ENCODE peak calls at places on chromosomes 3 and 15, in eight cellular contexts. One of them, this sample, is unnamed.

GRCh38 chr3:87088984-87089841 is 98.3 kb upstream of the VGLL3 start:
- DNase-seq in sigmoid colon: peak; percentile 89
- DNase-seq in neural progenitor cell: peak; percentile 31
- DNase-seq in A549: peak; percentile 87
- DNase-seq in BE2C: peak; percentile 7
- DNase-seq in Peyer's patch: peak; percentile 55
- DNase-seq in mammary epithelial cell: peak; percentile 56
- DNase-seq in thoracic aorta: peak; percentile 26
- DNase-seq in this sample: peak; percentile 63

GRCh38 chr3:66452247-66453040 is 48.4 kb downstream of the LRIG1 start:
- DNase-seq in thoracic aorta: no peak
- DNase-seq in Peyer's patch: no peak
- DNase-seq in sigmoid colon: no peak
- DNase-seq in BE2C: no peak
- DNase-seq in neural progenitor cell: no peak
- DNase-seq in A549: no peak
- DNase-seq in mammary epithelial cell: no peak
- DNase-seq in this sample: no peak

GRCh38 chr3:159786489-159787181 is 202.0 kb upstream of the IL12A start:
- DNase-seq in Peyer's patch: no peak
- DNase-seq in sigmoid colon: no peak
- DNase-seq in thoracic aorta: no peak
- DNase-seq in neural progenitor cell: no peak
- DNase-seq in mammary epithelial cell: no peak
- DNase-seq in BE2C: no peak
- DNase-seq in A549: peak; percentile 57
- DNase-seq in this sample: no peak

GRCh38 chr3:85303156-85303555 is 344.4 kb downstream of the CADM2 start:
- DNase-seq in mammary epithelial cell: no peak
- DNase-seq in sigmoid colon: no peak
- DNase-seq in BE2C: no peak
- DNase-seq in neural progenitor cell: no peak
- DNase-seq in Peyer's patch: no peak
- DNase-seq in A549: no peak
- DNase-seq in thoracic aorta: no peak
- DNase-seq in this sample: no peak

GRCh38 chr15:80059786-80060489 is 462 bp downstream of the ZFAND6 start:
- DNase-seq in BE2C: no peak
- DNase-seq in A549: peak; percentile 62
- DNase-seq in mammary epithelial cell: peak; percentile 52
- DNase-seq in thoracic aorta: peak; percentile 5
- DNase-seq in sigmoid colon: peak; percentile 68
- DNase-seq in neural progenitor cell: peak; percentile 90
- DNase-seq in Peyer's patch: no peak
- DNase-seq in this sample: peak; percentile 48

GRCh38 chr15:43465105-43465504 is 27.9 kb downstream of the TP53BP1 start:
- DNase-seq in Peyer's patch: no peak
- DNase-seq in sigmoid colon: no peak
- DNase-seq in thoracic aorta: no peak
- DNase-seq in neural progenitor cell: no peak
- DNase-seq in A549: no peak
- DNase-seq in BE2C: no peak
- DNase-seq in mammary epithelial cell: peak; percentile 80
- DNase-seq in this sample: no peak

GRCh38 chr15:99614749-99615288 is 49.0 kb downstream of the MEF2A start:
- DNase-seq in BE2C: no peak
- DNase-seq in A549: no peak
- DNase-seq in Peyer's patch: no peak
- DNase-seq in neural progenitor cell: no peak
- DNase-seq in mammary epithelial cell: no peak
- DNase-seq in sigmoid colon: no peak
- DNase-seq in thoracic aorta: no peak
- DNase-seq in this sample: no peak

GRCh38 chr15:89195836-89196235 is 25.5 kb downstream of the RLBP1 start:
- DNase-seq in neural progenitor cell: no peak
- DNase-seq in Peyer's patch: no peak
- DNase-seq in thoracic aorta: no peak
- DNase-seq in BE2C: no peak
- DNase-seq in mammary epithelial cell: no peak
- DNase-seq in A549: no peak
- DNase-seq in sigmoid colon: no peak
- DNase-seq in this sample: no peak

GRCh38 chr3:60149501-60149900 is 1099.7 kb upstream of the CFAP20DC start:
- DNase-seq in sigmoid colon: no peak
- DNase-seq in Peyer's patch: no peak
- DNase-seq in A549: no peak
- DNase-seq in mammary epithelial cell: no peak
- DNase-seq in thoracic aorta: no peak
- DNase-seq in BE2C: no peak
- DNase-seq in neural progenitor cell: no peak
- DNase-seq in this sample: no peak

GRCh38 chr15:81410318-81410753 is 36.3 kb upstream of the TMC3 start:
- DNase-seq in mammary epithelial cell: peak; percentile 68
- DNase-seq in neural progenitor cell: peak; percentile 84
- DNase-seq in thoracic aorta: peak; percentile 9
- DNase-seq in BE2C: peak; percentile 24
- DNase-seq in A549: peak; percentile 73
- DNase-seq in Peyer's patch: peak; percentile 46
- DNase-seq in sigmoid colon: peak; percentile 77
- DNase-seq in this sample: peak; percentile 41

GRCh38 chr15:58556541-58556940 is 124.8 kb downstream of the LIPC start:
- DNase-seq in thoracic aorta: no peak
- DNase-seq in neural progenitor cell: no peak
- DNase-seq in A549: no peak
- DNase-seq in BE2C: no peak
- DNase-seq in sigmoid colon: no peak
- DNase-seq in Peyer's patch: no peak
- DNase-seq in mammary epithelial cell: no peak
- DNase-seq in this sample: no peak

GRCh38 chr3:189863031-189863430 is 231.8 kb downstream of the TP63 start:
- DNase-seq in thoracic aorta: no peak
- DNase-seq in Peyer's patch: no peak
- DNase-seq in mammary epithelial cell: peak; percentile 60
- DNase-seq in A549: peak; percentile 22
- DNase-seq in BE2C: no peak
- DNase-seq in sigmoid colon: no peak
- DNase-seq in neural progenitor cell: no peak
- DNase-seq in this sample: peak; percentile 37

GRCh38 chr3:170228093-170228766 is 6.0 kb downstream of the PRKCI start:
- DNase-seq in sigmoid colon: no peak
- DNase-seq in BE2C: no peak
- DNase-seq in Peyer's patch: no peak
- DNase-seq in thoracic aorta: no peak
- DNase-seq in neural progenitor cell: no peak
- DNase-seq in mammary epithelial cell: peak; percentile 61
- DNase-seq in A549: no peak
- DNase-seq in this sample: no peak

GRCh38 chr3:33787328-33788009 is 11.0 kb upstream of the PDCD6IP start:
- DNase-seq in neural progenitor cell: peak; percentile 83
- DNase-seq in Peyer's patch: peak; percentile 84
- DNase-seq in sigmoid colon: peak; percentile 73
- DNase-seq in BE2C: peak; percentile 49
- DNase-seq in thoracic aorta: peak; percentile 6
- DNase-seq in A549: peak; percentile 74
- DNase-seq in mammary epithelial cell: peak; percentile 58
- DNase-seq in this sample: peak; percentile 56

GRCh38 chr3:33792167-33792892 is 6.1 kb upstream of the PDCD6IP start:
- DNase-seq in thoracic aorta: no peak
- DNase-seq in sigmoid colon: no peak
- DNase-seq in BE2C: no peak
- DNase-seq in neural progenitor cell: no peak
- DNase-seq in Peyer's patch: no peak
- DNase-seq in mammary epithelial cell: no peak
- DNase-seq in A549: no peak
- DNase-seq in this sample: no peak

GRCh38 chr3:33789183-33789954 is 9.1 kb upstream of the PDCD6IP start:
- DNase-seq in BE2C: no peak
- DNase-seq in mammary epithelial cell: no peak
- DNase-seq in Peyer's patch: no peak
- DNase-seq in A549: no peak
- DNase-seq in neural progenitor cell: peak; percentile 56
- DNase-seq in thoracic aorta: no peak
- DNase-seq in sigmoid colon: no peak
- DNase-seq in this sample: no peak

GRCh38 chr3:33790091-33790490 is 8.3 kb upstream of the PDCD6IP start:
- DNase-seq in mammary epithelial cell: peak; percentile 79
- DNase-seq in neural progenitor cell: no peak
- DNase-seq in sigmoid colon: no peak
- DNase-seq in BE2C: no peak
- DNase-seq in thoracic aorta: no peak
- DNase-seq in A549: peak; percentile 25
- DNase-seq in Peyer's patch: no peak
- DNase-seq in this sample: no peak

DNA sequence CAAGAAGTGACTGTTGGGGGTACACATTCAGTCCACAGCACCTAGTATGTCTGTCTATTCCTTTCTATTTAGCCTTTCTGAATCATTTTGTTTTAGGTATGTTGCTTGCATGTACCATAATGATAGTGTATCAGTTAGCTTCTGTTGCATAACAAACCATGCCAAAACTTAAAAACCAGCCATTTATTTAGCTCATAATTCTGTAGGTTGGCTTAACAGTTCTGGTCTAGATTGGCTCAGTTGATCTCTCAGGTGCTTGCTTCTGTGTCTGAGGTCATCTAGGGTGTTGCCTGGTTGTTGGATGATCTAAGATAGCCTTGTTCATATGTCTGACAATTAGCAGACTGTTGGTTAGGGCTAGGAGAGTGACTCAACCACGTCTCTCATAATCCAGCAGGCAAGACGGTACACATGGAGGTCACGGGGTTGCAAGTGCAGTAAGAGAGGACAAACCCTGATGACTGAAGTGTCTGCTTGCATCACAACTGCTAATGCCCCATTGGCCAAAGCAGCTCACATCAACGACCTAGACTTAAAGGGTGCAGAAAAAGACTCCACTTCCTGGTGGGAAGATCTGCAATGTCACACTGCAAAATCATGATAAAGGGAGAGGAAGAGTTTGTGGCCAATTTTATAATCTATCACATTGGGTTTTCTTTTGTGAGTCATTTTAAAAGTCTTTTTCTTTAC is 6.8 kb upstream of the PDCD6IP start:
- DNase-seq in thoracic aorta: no peak
- DNase-seq in sigmoid colon: no peak
- DNase-seq in neural progenitor cell: no peak
- DNase-seq in Peyer's patch: peak; percentile 78
- DNase-seq in mammary epithelial cell: peak; percentile 100
- DNase-seq in BE2C: no peak
- DNase-seq in A549: peak; percentile 92
- DNase-seq in this sample: no peak
- H3K4me1 ChIP-seq in thoracic aorta: peaks cover 7% of the 10 kb centered on the region
- H3K4me1 ChIP-seq in sigmoid colon: peaks cover 4% of the 10 kb centered on the region
- H3K4me1 ChIP-seq in neural progenitor cell: peaks cover 21% of the 10 kb centered on the region
- H3K4me1 ChIP-seq in Peyer's patch: no peaks in the 10 kb centered on the region
- H3K4me1 ChIP-seq in mammary epithelial cell: peaks cover 31% of the 10 kb centered on the region
- H3K4me1 ChIP-seq in BE2C: no peaks in the 10 kb centered on the region
- H3K4me1 ChIP-seq in A549: peaks cover 39% of the 10 kb centered on the region
- H3K4me1 ChIP-seq in this sample: no peaks in the 10 kb centered on the region

GRCh38 chr15:28935316-28935715 is 49.5 kb downstream of the APBA2 start:
- DNase-seq in BE2C: peak; percentile 59
- DNase-seq in sigmoid colon: peak; percentile 42
- DNase-seq in neural progenitor cell: no peak
- DNase-seq in mammary epithelial cell: no peak
- DNase-seq in A549: no peak
- DNase-seq in thoracic aorta: no peak
- DNase-seq in Peyer's patch: no peak
- DNase-seq in this sample: no peak
- TF ChIP-seq CTCF in BE2C: peak; percentile 69
- TF ChIP-seq CTCF in sigmoid colon: no peak
- TF ChIP-seq CTCF in neural progenitor cell: peak; percentile 35
- TF ChIP-seq CTCF in mammary epithelial cell: no peak
- TF ChIP-seq CTCF in A549: peak; percentile 41
- TF ChIP-seq CTCF in thoracic aorta: no peak
- TF ChIP-seq CTCF in Peyer's patch: no peak
- TF ChIP-seq CTCF in this sample: no peak

DNA sequence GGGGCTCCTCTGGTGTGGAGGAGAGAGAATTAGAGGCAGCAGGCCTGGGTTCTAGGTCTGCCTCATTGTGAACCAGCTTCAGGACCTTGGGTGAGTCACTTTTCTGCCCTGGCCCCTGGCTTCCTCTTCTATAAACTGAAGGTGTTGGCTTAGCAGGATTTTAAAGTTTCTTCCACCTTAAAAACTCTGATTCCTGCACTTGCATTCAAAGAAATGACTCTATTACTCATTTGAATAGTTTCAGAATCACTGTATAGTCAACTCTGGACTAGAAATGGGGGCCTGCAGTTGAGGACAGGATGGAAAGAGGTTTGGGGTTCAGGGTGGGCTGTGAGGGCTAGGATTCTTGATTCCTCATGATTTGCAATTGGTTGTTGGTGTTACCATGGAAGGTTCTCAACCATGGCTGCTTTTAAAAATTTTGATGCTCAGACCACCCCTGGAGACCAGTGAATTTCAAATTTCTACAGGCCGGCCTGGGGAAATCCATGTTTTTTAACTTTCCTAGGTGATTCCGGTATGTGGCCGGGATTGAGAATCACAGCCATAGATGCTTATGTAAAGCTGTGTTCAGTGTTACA is 19.9 kb downstream of the SMAD3 start:
- DNase-seq in BE2C: no peak
- DNase-seq in sigmoid colon: no peak
- DNase-seq in neural progenitor cell: no peak
- DNase-seq in Peyer's patch: no peak
- DNase-seq in A549: no peak
- DNase-seq in thoracic aorta: no peak
- DNase-seq in mammary epithelial cell: no peak
- DNase-seq in this sample: no peak
- H3K4me1 ChIP-seq in BE2C: peaks cover 14% of the 10 kb centered on the region
- H3K4me1 ChIP-seq in sigmoid colon: peaks cover 66% of the 10 kb centered on the region
- H3K4me1 ChIP-seq in neural progenitor cell: peaks cover 62% of the 10 kb centered on the region
- H3K4me1 ChIP-seq in Peyer's patch: peaks cover 62% of the 10 kb centered on the region
- H3K4me1 ChIP-seq in A549: peaks cover 100% of the 10 kb centered on the region
- H3K4me1 ChIP-seq in thoracic aorta: peaks cover 94% of the 10 kb centered on the region
- H3K4me1 ChIP-seq in mammary epithelial cell: peaks cover 51% of the 10 kb centered on the region
- H3K4me1 ChIP-seq in this sample: peaks cover 27% of the 10 kb centered on the region

GRCh38 chr3:99323940-99324339 is 314.5 kb upstream of the COL8A1 start:
- DNase-seq in neural progenitor cell: no peak
- DNase-seq in A549: no peak
- DNase-seq in mammary epithelial cell: no peak
- DNase-seq in BE2C: no peak
- DNase-seq in Peyer's patch: no peak
- DNase-seq in sigmoid colon: no peak
- DNase-seq in thoracic aorta: no peak
- DNase-seq in this sample: no peak

GRCh38 chr3:99324854-99325253 is 313.5 kb upstream of the COL8A1 start:
- DNase-seq in A549: no peak
- DNase-seq in sigmoid colon: no peak
- DNase-seq in thoracic aorta: no peak
- DNase-seq in mammary epithelial cell: no peak
- DNase-seq in BE2C: no peak
- DNase-seq in Peyer's patch: no peak
- DNase-seq in neural progenitor cell: no peak
- DNase-seq in this sample: no peak

GRCh38 chr3:99321261-99321660 is 317.1 kb upstream of the COL8A1 start:
- DNase-seq in mammary epithelial cell: no peak
- DNase-seq in thoracic aorta: no peak
- DNase-seq in BE2C: no peak
- DNase-seq in A549: no peak
- DNase-seq in sigmoid colon: no peak
- DNase-seq in Peyer's patch: no peak
- DNase-seq in neural progenitor cell: no peak
- DNase-seq in this sample: no peak

GRCh38 chr3:99322551-99322950 is 315.8 kb upstream of the COL8A1 start:
- DNase-seq in sigmoid colon: no peak
- DNase-seq in Peyer's patch: no peak
- DNase-seq in mammary epithelial cell: no peak
- DNase-seq in A549: no peak
- DNase-seq in BE2C: no peak
- DNase-seq in thoracic aorta: no peak
- DNase-seq in neural progenitor cell: no peak
- DNase-seq in this sample: no peak

GRCh38 chr3:99325407-99325806 is 313.0 kb upstream of the COL8A1 start:
- DNase-seq in Peyer's patch: no peak
- DNase-seq in BE2C: no peak
- DNase-seq in A549: no peak
- DNase-seq in thoracic aorta: no peak
- DNase-seq in sigmoid colon: no peak
- DNase-seq in neural progenitor cell: no peak
- DNase-seq in mammary epithelial cell: no peak
- DNase-seq in this sample: no peak
- TF ChIP-seq CTCF in Peyer's patch: no peak
- TF ChIP-seq CTCF in BE2C: no peak
- TF ChIP-seq CTCF in A549: no peak
- TF ChIP-seq CTCF in thoracic aorta: no peak
- TF ChIP-seq CTCF in sigmoid colon: no peak
- TF ChIP-seq CTCF in neural progenitor cell: no peak
- TF ChIP-seq CTCF in mammary epithelial cell: no peak
- TF ChIP-seq CTCF in this sample: no peak